ENCODE peak calls at places on chromosomes 2 and 18, in eight cellular contexts. One of them, this sample, is unnamed.

GRCh38 chr18:40810371-40810770 is 1144.7 kb upstream of the PIK3C3 start:
- DNase-seq in neuronal stem cell: no peak
- DNase-seq in neural progenitor cell: no peak
- DNase-seq in HepG2: no peak
- DNase-seq in A172: peak
- DNase-seq in EL: no peak
- DNase-seq in GM23248: peak
- DNase-seq in adipocyte: peak
- DNase-seq in this sample: no peak

GRCh38 chr2:34365937-34366336 is 766.8 kb upstream of the FAM98A start:
- DNase-seq in HepG2: no peak
- DNase-seq in A172: no peak
- DNase-seq in neuronal stem cell: peak
- DNase-seq in neural progenitor cell: peak
- DNase-seq in EL: no peak
- DNase-seq in adipocyte: no peak
- DNase-seq in GM23248: no peak
- DNase-seq in this sample: no peak

GRCh38 chr18:11310476-11311086 is 161.2 kb upstream of the PIEZO2 start:
- DNase-seq in adipocyte: peak
- DNase-seq in HepG2: peak
- DNase-seq in neural progenitor cell: peak
- DNase-seq in GM23248: peak
- DNase-seq in EL: peak
- DNase-seq in A172: peak
- DNase-seq in neuronal stem cell: peak
- DNase-seq in this sample: peak

GRCh38 chr2:233116946-233117345 is 56.8 kb downstream of the INPP5D start:
- DNase-seq in GM23248: no peak
- DNase-seq in HepG2: no peak
- DNase-seq in A172: no peak
- DNase-seq in neural progenitor cell: no peak
- DNase-seq in neuronal stem cell: no peak
- DNase-seq in adipocyte: no peak
- DNase-seq in EL: no peak
- DNase-seq in this sample: no peak

GRCh38 chr2:223929575-223930001 is 15.5 kb downstream of the WDFY1 start:
- DNase-seq in A172: no peak
- DNase-seq in adipocyte: no peak
- DNase-seq in EL: no peak
- DNase-seq in neural progenitor cell: no peak
- DNase-seq in GM23248: no peak
- DNase-seq in HepG2: peak
- DNase-seq in neuronal stem cell: no peak
- DNase-seq in this sample: no peak

GRCh38 chr2:149489452-149489851 is 98.1 kb downstream of the MMADHC start:
- DNase-seq in HepG2: no peak
- DNase-seq in EL: no peak
- DNase-seq in adipocyte: no peak
- DNase-seq in neural progenitor cell: peak
- DNase-seq in GM23248: no peak
- DNase-seq in A172: no peak
- DNase-seq in neuronal stem cell: no peak
- DNase-seq in this sample: no peak

GRCh38 chr2:19893520-19894134 is 8.2 kb downstream of the TTC32 start:
- DNase-seq in adipocyte: no peak
- DNase-seq in HepG2: no peak
- DNase-seq in neuronal stem cell: no peak
- DNase-seq in GM23248: peak
- DNase-seq in EL: no peak
- DNase-seq in neural progenitor cell: no peak
- DNase-seq in A172: no peak
- DNase-seq in this sample: no peak

GRCh38 chr2:214593723-214594122 is 182.9 kb downstream of the VWC2L start:
- DNase-seq in EL: peak
- DNase-seq in neuronal stem cell: peak
- DNase-seq in adipocyte: peak
- DNase-seq in HepG2: peak
- DNase-seq in A172: peak
- DNase-seq in GM23248: peak
- DNase-seq in neural progenitor cell: peak
- DNase-seq in this sample: no peak

GRCh38 chr18:39675358-39675757 is 2109.8 kb upstream of the CELF4 start:
- DNase-seq in adipocyte: no peak
- DNase-seq in GM23248: peak
- DNase-seq in EL: peak
- DNase-seq in neural progenitor cell: no peak
- DNase-seq in neuronal stem cell: no peak
- DNase-seq in A172: peak
- DNase-seq in HepG2: peak
- DNase-seq in this sample: no peak

GRCh38 chr2:15426606-15427005 is 134.5 kb downstream of the NBAS start:
- DNase-seq in HepG2: no peak
- DNase-seq in A172: no peak
- DNase-seq in adipocyte: no peak
- DNase-seq in neuronal stem cell: no peak
- DNase-seq in GM23248: no peak
- DNase-seq in EL: no peak
- DNase-seq in neural progenitor cell: no peak
- DNase-seq in this sample: no peak

GRCh38 chr2:224941958-224942357 is 100.3 kb downstream of the DOCK10 start:
- DNase-seq in HepG2: no peak
- DNase-seq in neuronal stem cell: no peak
- DNase-seq in A172: no peak
- DNase-seq in neural progenitor cell: peak
- DNase-seq in GM23248: no peak
- DNase-seq in adipocyte: no peak
- DNase-seq in EL: no peak
- DNase-seq in this sample: no peak

GRCh38 chr2:10407841-10408648 is 40.1 kb downstream of the ODC1 start:
- DNase-seq in A172: peak
- DNase-seq in EL: peak
- DNase-seq in adipocyte: peak
- DNase-seq in HepG2: peak
- DNase-seq in GM23248: peak
- DNase-seq in neuronal stem cell: no peak
- DNase-seq in neural progenitor cell: no peak
- DNase-seq in this sample: peak

GRCh38 chr2:236101311-236101950 is 66.8 kb downstream of the GBX2 start:
- DNase-seq in neural progenitor cell: peak
- DNase-seq in A172: no peak
- DNase-seq in GM23248: no peak
- DNase-seq in EL: no peak
- DNase-seq in HepG2: no peak
- DNase-seq in adipocyte: no peak
- DNase-seq in neuronal stem cell: no peak
- DNase-seq in this sample: no peak

GRCh38 chr2:19235308-19235707 is 123.1 kb downstream of the OSR1 start:
- DNase-seq in A172: no peak
- DNase-seq in EL: peak
- DNase-seq in adipocyte: peak
- DNase-seq in neural progenitor cell: no peak
- DNase-seq in neuronal stem cell: no peak
- DNase-seq in GM23248: peak
- DNase-seq in HepG2: no peak
- DNase-seq in this sample: no peak

GRCh38 chr2:112062894-112063293 is 7.8 kb downstream of the TMEM87B start:
- DNase-seq in adipocyte: no peak
- DNase-seq in neural progenitor cell: no peak
- DNase-seq in A172: no peak
- DNase-seq in EL: no peak
- DNase-seq in HepG2: no peak
- DNase-seq in neuronal stem cell: no peak
- DNase-seq in GM23248: no peak
- DNase-seq in this sample: no peak

GRCh38 chr2:27715318-27716165 is 51.9 kb downstream of the SLC4A1AP start:
- DNase-seq in HepG2: no peak
- DNase-seq in GM23248: peak
- DNase-seq in neural progenitor cell: peak
- DNase-seq in adipocyte: peak
- DNase-seq in A172: peak
- DNase-seq in EL: peak
- DNase-seq in neuronal stem cell: no peak
- DNase-seq in this sample: no peak

GRCh38 chr2:11658623-11659475 is 11.1 kb downstream of the NTSR2 start:
- DNase-seq in neural progenitor cell: no peak
- DNase-seq in HepG2: no peak
- DNase-seq in EL: no peak
- DNase-seq in A172: no peak
- DNase-seq in GM23248: no peak
- DNase-seq in neuronal stem cell: no peak
- DNase-seq in adipocyte: no peak
- DNase-seq in this sample: no peak

GRCh38 chr2:16652296-16653082 is 13.1 kb downstream of the CYRIA start:
- DNase-seq in adipocyte: no peak
- DNase-seq in EL: no peak
- DNase-seq in GM23248: no peak
- DNase-seq in neural progenitor cell: no peak
- DNase-seq in A172: peak
- DNase-seq in HepG2: no peak
- DNase-seq in neuronal stem cell: no peak
- DNase-seq in this sample: no peak

GRCh38 chr2:119352357-119352756 is 14.3 kb downstream of the C2orf76 start:
- DNase-seq in HepG2: no peak
- DNase-seq in adipocyte: no peak
- DNase-seq in neural progenitor cell: no peak
- DNase-seq in GM23248: no peak
- DNase-seq in neuronal stem cell: no peak
- DNase-seq in A172: no peak
- DNase-seq in EL: no peak
- DNase-seq in this sample: no peak

GRCh38 chr2:174971868-174972781 is 33.1 kb downstream of the CHN1 start:
- DNase-seq in neuronal stem cell: no peak
- DNase-seq in EL: peak
- DNase-seq in adipocyte: no peak
- DNase-seq in HepG2: no peak
- DNase-seq in GM23248: peak
- DNase-seq in neural progenitor cell: no peak
- DNase-seq in A172: peak
- DNase-seq in this sample: no peak

GRCh38 chr2:67165141-67165990 is 231.8 kb upstream of the ETAA1 start:
- DNase-seq in adipocyte: no peak
- DNase-seq in HepG2: no peak
- DNase-seq in neuronal stem cell: no peak
- DNase-seq in EL: no peak
- DNase-seq in A172: no peak
- DNase-seq in GM23248: no peak
- DNase-seq in neural progenitor cell: no peak
- DNase-seq in this sample: no peak

GRCh38 chr18:76453057-76453561 is 41.9 kb downstream of the ZNF516 start:
- DNase-seq in neuronal stem cell: no peak
- DNase-seq in A172: no peak
- DNase-seq in EL: no peak
- DNase-seq in HepG2: no peak
- DNase-seq in neural progenitor cell: no peak
- DNase-seq in adipocyte: no peak
- DNase-seq in GM23248: no peak
- DNase-seq in this sample: no peak

GRCh38 chr18:57764087-57764486 is 39.0 kb downstream of the ATP8B1 start:
- DNase-seq in A172: no peak
- DNase-seq in neural progenitor cell: no peak
- DNase-seq in HepG2: no peak
- DNase-seq in neuronal stem cell: no peak
- DNase-seq in GM23248: no peak
- DNase-seq in adipocyte: no peak
- DNase-seq in EL: no peak
- DNase-seq in this sample: no peak

GRCh38 chr18:33914399-33914798 is 310.3 kb downstream of the NOL4 start:
- DNase-seq in adipocyte: no peak
- DNase-seq in A172: peak
- DNase-seq in GM23248: no peak
- DNase-seq in neuronal stem cell: no peak
- DNase-seq in HepG2: no peak
- DNase-seq in neural progenitor cell: no peak
- DNase-seq in EL: no peak
- DNase-seq in this sample: no peak

GRCh38 chr2:112920923-112921532 is 10.1 kb downstream of the IL37 start:
- DNase-seq in neuronal stem cell: no peak
- DNase-seq in HepG2: no peak
- DNase-seq in EL: peak
- DNase-seq in GM23248: peak
- DNase-seq in A172: peak
- DNase-seq in adipocyte: no peak
- DNase-seq in neural progenitor cell: no peak
- DNase-seq in this sample: no peak

GRCh38 chr18:12911928-12912703 is 28.1 kb upstream of the PTPN2 start:
- DNase-seq in A172: no peak
- DNase-seq in adipocyte: no peak
- DNase-seq in HepG2: no peak
- DNase-seq in EL: no peak
- DNase-seq in neuronal stem cell: no peak
- DNase-seq in neural progenitor cell: no peak
- DNase-seq in GM23248: peak
- DNase-seq in this sample: no peak

GRCh38 chr2:1887106-1887505 is 142.8 kb upstream of the PXDN start:
- DNase-seq in neuronal stem cell: no peak
- DNase-seq in neural progenitor cell: no peak
- DNase-seq in GM23248: no peak
- DNase-seq in A172: no peak
- DNase-seq in EL: no peak
- DNase-seq in HepG2: no peak
- DNase-seq in adipocyte: no peak
- DNase-seq in this sample: no peak

GRCh38 chr2:32632089-32632488 is 4.2 kb downstream of the TTC27 start:
- DNase-seq in neuronal stem cell: no peak
- DNase-seq in A172: peak
- DNase-seq in EL: peak
- DNase-seq in neural progenitor cell: no peak
- DNase-seq in HepG2: no peak
- DNase-seq in GM23248: peak
- DNase-seq in adipocyte: peak
- DNase-seq in this sample: no peak

This sample was measured in HuH-7.